ENCODE peak calls at places on chromosomes 12 and 14, in ten cellular contexts. P, C, Z, L, X, Y, V, E, O and N are unnamed samples. For H3K9me3 and H3K4me1, the result is how much of the 10 kb centered on the place peaks cover.

GRCh38 chr12:131861261-131862083 is 33.0 kb upstream of the ULK1 start:
- DNase-seq in L (no peak), X (no peak), O (peak), Z (no peak), C (no peak), E (no peak), V (no peak), P (no peak), Y (no peak), N (no peak)

GRCh38 chr14:33938131-33938949 is 12.5 kb downstream of the EGLN3 start:
- DNase-seq in Y (no peak), E (peak), X (peak), O (peak), Z (peak), C (peak), L (peak), V (peak), P (peak), N (no peak)

GRCh38 chr14:89249296-89249565 is 167.8 kb downstream of the FOXN3 start:
- DNase-seq in L (no peak), Y (no peak), O (peak), V (no peak), E (no peak), X (no peak), P (no peak), C (peak), Z (no peak), N (no peak)

GRCh38 chr12:75634244-75635222 is 123.1 kb upstream of the KRR1 start:
- DNase-seq in X (no peak), C (peak), V (no peak), Y (no peak), O (no peak), E (no peak), Z (no peak), L (no peak), P (no peak), N (no peak)

GRCh38 chr12:82835217-82835616 is 148.5 kb downstream of the TMTC2 start:
- DNase-seq in Y (no peak), Z (no peak), O (no peak), L (peak), V (no peak), C (peak), P (no peak), E (no peak), X (peak), N (no peak)

GRCh38 chr14:89027097-89027740 is 202.8 kb downstream of the TTC8 start:
- DNase-seq in L (peak), Y (peak), C (peak), O (peak), V (no peak), P (peak), X (peak), E (peak), Z (peak), N (no peak)

GRCh38 chr12:94851396-94852025 is 152.0 kb downstream of the NDUFA12 start:
- DNase-seq in X (no peak), L (no peak), O (no peak), Z (no peak), E (no peak), Y (no peak), P (no peak), C (no peak), V (no peak), N (no peak)

GRCh38 chr12:110367209-110367864 is 36.2 kb downstream of the ANAPC7 start:
- DNase-seq in O (no peak), C (no peak), E (no peak), L (no peak), Z (no peak), V (no peak), Y (peak), X (no peak), P (no peak), N (no peak)

GRCh38 chr14:33696165-33696564 is 254.7 kb downstream of the EGLN3 start:
- DNase-seq in C (no peak), X (no peak), Z (no peak), P (no peak), O (no peak), V (no peak), E (no peak), Y (no peak), L (no peak), N (no peak)

GRCh38 chr12:22321620-22322019 is 12.9 kb downstream of the ST8SIA1 start:
- DNase-seq in Y (no peak), O (peak), C (peak), X (peak), P (no peak), V (no peak), L (no peak), Z (no peak), E (no peak), N (no peak)

GRCh38 chr14:65360144-65360784 is 52.3 kb upstream of the FUT8 start:
- DNase-seq in V (peak), P (no peak), L (no peak), Z (no peak), C (peak), E (no peak), O (no peak), X (no peak), Y (peak), N (no peak)

GRCh38 chr14:67820428-67820881 is 876 bp downstream of the RAD51B start:
- DNase-seq in O (peak), Z (no peak), E (no peak), V (peak), X (peak), P (no peak), Y (peak), L (no peak), C (peak), N (no peak)

GRCh38 chr14:54642950-54643695 is 76.2 kb downstream of the SAMD4A start:
- DNase-seq in V (no peak), O (no peak), C (peak), X (peak), L (no peak), Y (peak), E (no peak), Z (no peak), P (no peak), N (no peak)

GRCh38 chr12:42483534-42483857 is 106.0 kb downstream of the PRICKLE1 start:
- DNase-seq in L (no peak), C (peak), O (no peak), X (peak), Z (peak), E (peak), Y (no peak), P (peak), V (peak), N (no peak)

GRCh38 chr14:31559939-31560338 is 1.3 kb upstream of the NUBPL start:
- DNase-seq in V (no peak), Z (no peak), C (no peak), E (no peak), L (no peak), Y (no peak), X (no peak), O (no peak), P (no peak), N (no peak)

GRCh38 chr12:116126610-116127009 is 150.9 kb downstream of the MED13L start:
- DNase-seq in L (no peak), V (no peak), C (peak), E (no peak), Y (no peak), X (peak), O (no peak), Z (no peak), P (no peak), N (no peak)

GRCh38 chr14:89258728-89259273 is 158.2 kb downstream of the FOXN3 start:
- DNase-seq in L (no peak), V (no peak), C (no peak), Z (no peak), P (no peak), O (no peak), Y (peak), E (no peak), X (no peak), N (no peak)

GRCh38 chr14:55160989-55161388 is 30.4 kb downstream of the DLGAP5 start:
- DNase-seq in O (no peak), C (peak), X (peak), E (no peak), V (peak), P (no peak), L (peak), Y (peak), Z (no peak), N (no peak)

GRCh38 chr14:77544571-77544970 is 46.0 kb upstream of the ISM2 start:
- DNase-seq in P (no peak), E (no peak), Z (no peak), L (no peak), Y (no peak), X (no peak), V (no peak), C (no peak), O (no peak), N (no peak)

GRCh38 chr12:31588976-31589375 is 2.0 kb downstream of the DENND5B start:
- DNase-seq in Z (no peak), Y (no peak), L (no peak), O (no peak), E (no peak), X (peak), V (no peak), P (no peak), C (peak), N (no peak)

GRCh38 chr14:68632591-68632895 is 160.3 kb downstream of the ZFP36L1 start:
- DNase-seq in C (no peak), O (no peak), X (no peak), Y (no peak), E (no peak), L (no peak), V (no peak), P (no peak), Z (no peak), N (no peak)

GRCh38 chr12:41882144-41882805 is 262.4 kb downstream of the GXYLT1 start:
- DNase-seq in Z (no peak), O (no peak), L (no peak), P (no peak), Y (no peak), V (no peak), C (peak), X (no peak), E (no peak), N (no peak)

GRCh38 chr12:6167327-6168280 is 32.6 kb upstream of the CD9 start:
- DNase-seq in P (peak), L (peak), C (peak), O (no peak), Y (no peak), V (no peak), Z (peak), E (peak), X (peak), N (no peak)

GRCh38 chr14:59244581-59244980 is 56.1 kb downstream of the DAAM1 start:
- DNase-seq in O (no peak), C (no peak), Y (no peak), X (no peak), P (no peak), L (no peak), E (no peak), Z (no peak), V (no peak), N (no peak)

GRCh38 chr12:6767592-6768384 is 1.6 kb downstream of the PTMS start:
- DNase-seq in E (no peak), O (no peak), Z (peak), V (peak), Y (no peak), L (no peak), X (peak), P (no peak), C (peak), N (no peak)

GRCh38 chr12:123828871-123829547 is 66.9 kb downstream of the DNAH10 start:
- DNase-seq in O (no peak), E (no peak), Z (no peak), X (no peak), L (no peak), P (no peak), Y (no peak), C (no peak), V (no peak), N (no peak)
- H3K27ac ChIP-seq in O (no peak), E (no peak), Z (no peak), X (no peak), L (no peak), P (no peak), Y (no peak), C (no peak), V (no peak), N (no peak)

GRCh38 chr14:105742531-105742848 is 216.1 kb downstream of the TMEM121 start:
- DNase-seq in E (no peak), P (no peak), Z (no peak), X (no peak), Y (no peak), V (no peak), C (no peak), L (no peak), O (no peak), N (no peak)
- H3K9me3 ChIP-seq in E (under half), P (under half), Z (under half), X (under half), Y (under half), V (under half), C (under half), L (under half), O (half or more), N (under half)

GRCh38 chr12:65673732-65674131 is 150.6 kb upstream of the HMGA2 start:
- DNase-seq in E (no peak), X (peak), C (peak), L (no peak), P (no peak), Y (no peak), Z (no peak), O (no peak), V (no peak), N (no peak)
- H3K4me1 ChIP-seq in E (under half), X (under half), C (under half), L (under half), P (under half), Y (under half), Z (under half), O (under half), V (under half), N (under half)

DNA sequence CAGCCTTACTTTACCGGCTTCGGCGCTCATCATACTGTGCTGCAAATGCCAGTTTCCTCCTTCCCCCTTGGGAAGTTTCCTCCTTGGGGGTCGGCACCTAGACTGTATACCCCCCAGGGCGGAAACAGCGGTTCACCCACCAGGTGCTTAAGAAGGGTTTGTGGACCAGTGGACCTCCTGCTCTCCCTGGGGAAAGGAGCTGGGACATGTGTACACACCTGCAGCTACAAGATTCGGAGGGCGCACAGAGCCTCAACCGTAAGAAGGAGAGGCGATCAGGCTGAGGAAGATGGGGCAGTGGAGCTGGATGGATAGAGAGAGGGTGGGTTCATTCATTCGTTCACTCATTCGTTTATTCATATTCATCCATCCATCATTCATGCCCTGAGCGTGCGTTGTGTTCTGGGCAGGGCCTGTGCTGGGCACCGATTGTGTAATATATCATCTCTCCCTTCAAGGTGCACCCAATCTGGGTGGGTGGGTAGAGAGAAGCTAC is 717 bp upstream of the ZNF839 start:
- DNase-seq in O (no peak), Y (peak), P (no peak), L (no peak), C (no peak), V (no peak), X (no peak), E (peak), Z (no peak), N (no peak)
- H3K27ac ChIP-seq in O (no peak), Y (peak), P (peak), L (peak), C (peak), V (peak), X (peak), E (peak), Z (peak), N (peak)

DNA sequence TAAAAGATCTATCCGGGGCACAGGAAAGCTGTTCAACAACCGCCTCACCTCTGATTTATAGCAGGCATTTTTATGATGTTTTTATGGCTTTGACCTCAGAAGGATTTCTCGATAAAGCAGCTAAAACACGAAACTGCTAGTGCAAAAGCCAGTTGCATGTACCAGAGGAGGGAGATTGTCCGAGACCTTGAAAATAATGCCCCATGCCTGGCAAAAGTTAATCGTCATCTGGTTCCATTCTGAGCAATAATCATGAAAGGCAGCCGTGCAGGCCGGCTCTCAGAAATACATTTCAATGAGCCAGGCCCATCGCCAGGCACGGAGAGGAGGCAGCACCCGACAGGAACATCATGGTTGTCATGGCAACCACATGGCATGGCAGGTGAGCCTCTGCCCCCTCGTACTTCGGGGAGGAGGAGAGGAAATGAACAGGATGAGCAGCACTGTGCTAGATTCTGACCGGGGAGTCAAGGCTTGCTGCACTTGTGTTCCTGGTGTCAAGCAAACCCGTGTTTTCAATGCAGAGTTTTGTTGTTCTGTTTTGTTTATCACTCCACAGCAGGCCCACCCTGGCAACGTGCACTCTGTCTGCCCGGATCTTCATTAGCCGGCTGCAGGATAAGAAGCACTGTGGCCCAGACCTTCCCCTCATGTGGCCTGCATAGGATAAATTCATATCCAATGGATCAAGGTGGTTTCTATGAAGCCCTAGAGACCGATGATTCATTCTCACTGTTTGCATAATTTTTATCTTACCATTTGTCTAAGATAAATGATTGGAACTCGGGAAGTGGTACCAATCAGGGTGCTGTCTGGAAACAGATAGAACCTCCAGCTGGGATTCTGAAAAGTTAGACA is 160.2 kb downstream of the RIMBP2 start:
- DNase-seq in O (no peak), C (no peak), X (no peak), V (peak), Y (no peak), E (no peak), Z (no peak), P (no peak), L (no peak), N (no peak)
- H3K9me3 ChIP-seq in O (under half), C (under half), X (under half), V (under half), Y (under half), E (under half), Z (under half), P (under half), L (under half), N (under half)